ENCODE peak calls at places on chromosomes 3 and 15, in five cellular contexts. X is activated CD4-positive, alpha-beta T cell treated with anti-CD3 and anti-CD28 coated beads, Interleukin-2, amount 50 U/mL, for 48 hours; E is AG09309; O is Kasumi-1; A is cardiac fibroblast. V is an unnamed sample.

GRCh38 chr3:32975891-32976290 is 24.4 kb downstream of the CCR4 start:
- DNase-seq in X (no peak), E (no peak), O (no peak), A (no peak), V (no peak)

GRCh38 chr3:134486577-134487041 is 752 bp downstream of the CEP63 start:
- DNase-seq in X (no peak), E (no peak), O (peak; percentile 42), A (peak; percentile 28), V (no peak)

GRCh38 chr3:25962255-25962654 is 172.4 kb downstream of the OXSM start:
- DNase-seq in X (no peak), E (no peak), O (no peak), A (no peak), V (no peak)

GRCh38 chr3:112615942-112616731 is 24.8 kb downstream of the CCDC80 start:
- DNase-seq in X (no peak), E (no peak), O (no peak), A (no peak), V (no peak)

GRCh38 chr15:43253431-43254403 is 13.0 kb downstream of the TGM5 start:
- DNase-seq in X (peak; percentile 21), E (no peak), O (no peak), A (peak; percentile 50), V (no peak)

GRCh38 chr3:53196575-53197407 is 35.8 kb downstream of the PRKCD start:
- DNase-seq in X (peak; percentile 49), E (no peak), O (peak; percentile 30), A (peak; percentile 70), V (no peak)

GRCh38 chr15:85800460-85801123 is 5.9 kb upstream of the KLHL25 start:
- DNase-seq in X (no peak), E (peak; percentile 11), O (no peak), A (peak; percentile 33), V (peak; percentile 17)

GRCh38 chr3:196726788-196727675 is 12.6 kb upstream of the PAK2 start:
- DNase-seq in X (no peak), E (no peak), O (no peak), A (peak; percentile 18), V (no peak)

GRCh38 chr3:169948559-169949371 is 17.8 kb upstream of the SEC62 start:
- DNase-seq in X (no peak), E (no peak), O (no peak), A (no peak), V (no peak)

GRCh38 chr3:183252973-183253363 is at the start of gene B3GNT5:
- DNase-seq in X (peak; percentile 58), E (no peak), O (peak; percentile 33), A (no peak), V (no peak)

GRCh38 chr3:168157301-168157700 is 61.6 kb upstream of the GOLIM4 start:
- DNase-seq in X (no peak), E (no peak), O (peak; percentile 30), A (no peak), V (no peak)

GRCh38 chr3:32996755-32997091 is 45.3 kb downstream of the CCR4 start:
- DNase-seq in X (no peak), E (no peak), O (no peak), A (no peak), V (no peak)

GRCh38 chr3:37963635-37964034 is 27.0 kb upstream of the VILL start:
- DNase-seq in X (no peak), E (no peak), O (no peak), A (no peak), V (no peak)

GRCh38 chr15:66955871-66956585 is 109.4 kb upstream of the SMAD3 start:
- DNase-seq in X (no peak), E (no peak), O (no peak), A (peak; percentile 34), V (no peak)

GRCh38 chr15:66704783-66705113 is 2.7 kb downstream of the SMAD6 start:
- DNase-seq in X (no peak), E (no peak), O (no peak), A (no peak), V (no peak)

GRCh38 chr3:27287052-27287451 is 82.1 kb downstream of the NEK10 start:
- DNase-seq in X (no peak), E (no peak), O (no peak), A (no peak), V (no peak)

GRCh38 chr3:155241559-155241958 is 51.9 kb downstream of the STRIT1 start:
- DNase-seq in X (no peak), E (peak; percentile 70), O (no peak), A (peak; percentile 59), V (no peak)